ENCODE peak calls at places on chromosomes 16 and 17, in four cellular contexts. One of them, this sample, is unnamed.

GRCh38 chr17:41428591-41429326 is 4.4 kb upstream of the KRT37 start:
- DNase-seq in neural progenitor cell: peak; percentile 16
- DNase-seq in DND-41: no peak
- DNase-seq in GM23248: peak; percentile 28
- DNase-seq in this sample: no peak

GRCh38 chr16:17342031-17342430 is 128.7 kb downstream of the XYLT1 start:
- DNase-seq in DND-41: no peak
- DNase-seq in GM23248: no peak
- DNase-seq in neural progenitor cell: no peak
- DNase-seq in this sample: no peak

GRCh38 chr17:35252646-35253045 is 9.8 kb downstream of the SLFN5 start:
- DNase-seq in DND-41: no peak
- DNase-seq in GM23248: peak; percentile 20
- DNase-seq in neural progenitor cell: no peak
- DNase-seq in this sample: no peak

GRCh38 chr17:82754297-82755208 is 2.7 kb downstream of the TBCD start:
- DNase-seq in neural progenitor cell: peak; percentile 67
- DNase-seq in GM23248: no peak
- DNase-seq in DND-41: no peak
- DNase-seq in this sample: no peak

GRCh38 chr16:69563605-69564580 is 1.9 kb upstream of the NFAT5 start:
- DNase-seq in DND-41: no peak
- DNase-seq in GM23248: peak; percentile 40
- DNase-seq in neural progenitor cell: peak; percentile 92
- DNase-seq in this sample: no peak

GRCh38 chr16:56611281-56611833 is 3.0 kb downstream of the MT2A start:
- DNase-seq in DND-41: no peak
- DNase-seq in GM23248: peak; percentile 75
- DNase-seq in neural progenitor cell: no peak
- DNase-seq in this sample: no peak

GRCh38 chr16:9437115-9437514 is 345.7 kb downstream of the HAPSTR1 start:
- DNase-seq in neural progenitor cell: peak; percentile 43
- DNase-seq in DND-41: no peak
- DNase-seq in GM23248: no peak
- DNase-seq in this sample: no peak

GRCh38 chr16:57531253-57531575 is 5.2 kb downstream of the CCDC102A start:
- DNase-seq in GM23248: no peak
- DNase-seq in DND-41: no peak
- DNase-seq in neural progenitor cell: no peak
- DNase-seq in this sample: no peak

GRCh38 chr16:35516551-35516950 is 2057.1 kb downstream of the TP53TG3F start:
- DNase-seq in DND-41: peak; percentile 28
- DNase-seq in GM23248: no peak
- DNase-seq in neural progenitor cell: no peak
- DNase-seq in this sample: no peak

GRCh38 chr16:87790278-87791023 is 24.7 kb upstream of the KLHDC4 start:
- DNase-seq in GM23248: no peak
- DNase-seq in DND-41: no peak
- DNase-seq in neural progenitor cell: no peak
- DNase-seq in this sample: no peak

GRCh38 chr16:22816475-22816874 is 2.5 kb downstream of the HS3ST2 start:
- DNase-seq in DND-41: no peak
- DNase-seq in GM23248: peak; percentile 18
- DNase-seq in neural progenitor cell: no peak
- DNase-seq in this sample: no peak

GRCh38 chr17:40303706-40304450 is 5.1 kb upstream of the RARA start:
- DNase-seq in GM23248: peak; percentile 96
- DNase-seq in neural progenitor cell: no peak
- DNase-seq in DND-41: no peak
- DNase-seq in this sample: no peak

GRCh38 chr16:424033-424622 is 1.3 kb upstream of the RAB11FIP3 start:
- DNase-seq in GM23248: peak; percentile 99
- DNase-seq in DND-41: no peak
- DNase-seq in neural progenitor cell: peak; percentile 12
- DNase-seq in this sample: no peak

GRCh38 chr17:77779711-77780539 is 178.6 kb upstream of the TNRC6C start:
- DNase-seq in GM23248: no peak
- DNase-seq in neural progenitor cell: no peak
- DNase-seq in DND-41: no peak
- DNase-seq in this sample: no peak

GRCh38 chr17:47276868-47277267 is 23.2 kb downstream of the ITGB3 start:
- DNase-seq in neural progenitor cell: peak; percentile 70
- DNase-seq in DND-41: no peak
- DNase-seq in GM23248: peak; percentile 92
- DNase-seq in this sample: no peak

GRCh38 chr16:24499193-24499814 is 40.1 kb upstream of the RBBP6 start:
- DNase-seq in neural progenitor cell: peak; percentile 79
- DNase-seq in DND-41: peak; percentile 21
- DNase-seq in GM23248: peak; percentile 53
- DNase-seq in this sample: peak; percentile 91

GRCh38 chr17:57524790-57525543 is 220.1 kb downstream of the CCDC182 start:
- DNase-seq in neural progenitor cell: no peak
- DNase-seq in DND-41: peak; percentile 73
- DNase-seq in GM23248: no peak
- DNase-seq in this sample: no peak

GRCh38 chr16:77677129-77677528 is 45.2 kb upstream of the NUDT7 start:
- DNase-seq in DND-41: no peak
- DNase-seq in neural progenitor cell: no peak
- DNase-seq in GM23248: peak; percentile 45
- DNase-seq in this sample: no peak

GRCh38 chr16:48810436-48810802 is 200.4 kb upstream of the N4BP1 start:
- DNase-seq in DND-41: no peak
- DNase-seq in neural progenitor cell: peak; percentile 10
- DNase-seq in GM23248: no peak
- DNase-seq in this sample: no peak

DNA sequence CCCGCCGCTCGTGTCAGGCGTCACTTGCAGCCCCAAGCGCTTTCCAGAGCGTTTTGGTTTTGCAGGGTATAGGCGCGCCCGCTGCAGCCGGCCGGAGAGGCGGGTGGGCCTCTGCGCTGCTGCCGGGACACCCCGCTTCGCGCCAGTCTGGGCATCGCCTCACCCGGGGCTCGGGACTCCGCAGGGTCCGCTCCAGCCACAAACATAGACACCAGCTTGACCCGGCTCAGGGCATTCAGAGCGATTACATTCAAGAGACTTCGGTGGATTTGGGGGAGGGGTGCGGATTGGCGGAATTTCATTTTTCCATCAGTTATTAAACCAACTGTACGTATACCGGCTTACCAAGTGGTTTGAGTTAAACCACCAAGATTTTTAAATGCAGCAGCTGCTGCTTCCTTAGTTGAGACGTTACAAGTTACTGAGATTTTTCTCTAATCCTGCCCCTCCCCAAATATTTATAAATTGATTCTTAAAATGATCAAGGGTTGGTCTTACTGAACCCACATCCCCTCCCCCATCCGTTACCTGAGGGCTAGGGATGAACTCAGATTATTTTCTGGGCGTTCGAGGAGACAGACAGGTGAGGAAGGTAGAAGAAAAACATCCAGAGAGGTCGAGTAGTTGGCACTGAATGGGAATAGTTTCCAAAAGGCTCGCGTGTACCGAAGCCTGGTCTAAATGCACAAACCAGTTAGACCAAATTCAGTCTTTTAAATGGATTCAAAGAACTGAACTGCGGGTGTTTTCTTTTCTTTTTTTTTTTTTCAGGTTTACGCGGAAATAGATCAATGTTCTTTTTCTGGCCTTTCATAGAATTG is 1.5 kb downstream of the CRHR1 start:
- DNase-seq in DND-41: no peak
- DNase-seq in neural progenitor cell: peak; percentile 65
- DNase-seq in GM23248: no peak
- DNase-seq in this sample: no peak
- TF ChIP-seq EZH2 in DND-41: no peak
- TF ChIP-seq EZH2 in neural progenitor cell: peak; percentile 88
- TF ChIP-seq EZH2 in GM23248: peak; percentile 71
- TF ChIP-seq EZH2 in this sample: no peak

DNA sequence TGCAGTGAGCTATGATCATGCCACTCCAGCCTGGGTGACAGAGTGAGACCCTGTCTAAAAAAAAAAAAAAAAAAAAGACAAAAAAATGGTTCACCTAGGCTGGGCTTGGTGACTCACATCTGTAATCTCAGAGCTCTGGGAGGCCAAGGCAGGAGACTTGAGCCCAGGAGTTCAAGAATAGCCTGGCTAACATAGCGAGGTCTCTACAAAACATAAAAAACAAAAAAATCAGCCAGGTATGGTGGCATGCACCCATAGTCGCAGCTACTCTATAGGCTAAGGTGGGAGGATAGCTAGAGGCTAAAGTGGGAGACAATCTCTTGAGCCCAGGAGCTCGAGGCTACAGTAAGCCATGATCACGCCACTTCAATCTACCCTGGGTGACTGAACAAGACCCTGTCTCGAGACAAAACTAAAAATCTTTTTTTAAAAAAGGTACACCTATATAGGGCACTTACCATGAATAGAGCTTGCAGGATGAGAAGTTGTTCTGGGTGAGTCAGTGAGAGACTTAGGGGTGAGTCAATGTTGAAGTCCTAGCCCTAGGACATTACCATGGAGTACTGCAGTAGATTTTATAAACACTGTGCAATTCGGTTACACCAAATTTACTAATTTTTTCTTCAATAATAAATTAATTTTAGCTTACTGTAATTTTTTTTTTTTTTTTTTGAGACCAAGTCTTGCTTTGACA is 19.0 kb downstream of the USP32 start:
- DNase-seq in DND-41: no peak
- DNase-seq in GM23248: peak; percentile 87
- DNase-seq in neural progenitor cell: no peak
- DNase-seq in this sample: no peak
- H3K4me3 ChIP-seq in DND-41: no peak overlapping the region
- H3K4me3 ChIP-seq in GM23248: no peak overlapping the region
- H3K4me3 ChIP-seq in neural progenitor cell: no peak overlapping the region
- H3K4me3 ChIP-seq in this sample: no peak overlapping the region

GRCh38 chr17:74271902-74272563 is 2.0 kb upstream of the DNAI2 start:
- DNase-seq in GM23248: no peak
- DNase-seq in DND-41: no peak
- DNase-seq in neural progenitor cell: peak; percentile 46
- DNase-seq in this sample: no peak

GRCh38 chr17:74274703-74275340 is 788 bp downstream of the DNAI2 start:
- DNase-seq in neural progenitor cell: no peak
- DNase-seq in GM23248: no peak
- DNase-seq in DND-41: no peak
- DNase-seq in this sample: no peak

GRCh38 chr17:74276051-74276476 is 2.0 kb downstream of the DNAI2 start:
- DNase-seq in neural progenitor cell: no peak
- DNase-seq in GM23248: peak; percentile 11
- DNase-seq in DND-41: no peak
- DNase-seq in this sample: no peak

GRCh38 chr17:74272731-74273201 is 1.3 kb upstream of the DNAI2 start:
- DNase-seq in DND-41: no peak
- DNase-seq in GM23248: no peak
- DNase-seq in neural progenitor cell: peak; percentile 63
- DNase-seq in this sample: no peak

GRCh38 chr17:74274060-74274702 is at the start of gene DNAI2:
- DNase-seq in DND-41: no peak
- DNase-seq in neural progenitor cell: peak; percentile 75
- DNase-seq in GM23248: no peak
- DNase-seq in this sample: no peak
- TF ChIP-seq EZH2 in DND-41: no peak
- TF ChIP-seq EZH2 in neural progenitor cell: no peak
- TF ChIP-seq EZH2 in GM23248: no peak
- TF ChIP-seq EZH2 in this sample: no peak

GRCh38 chr16:85172465-85173071 is 60.3 kb upstream of the CIBAR2 start:
- DNase-seq in DND-41: no peak
- DNase-seq in neural progenitor cell: peak; percentile 69
- DNase-seq in GM23248: peak; percentile 74
- DNase-seq in this sample: no peak

GRCh38 chr16:85174871-85175723 is 62.8 kb upstream of the CIBAR2 start:
- DNase-seq in GM23248: peak; percentile 76
- DNase-seq in DND-41: no peak
- DNase-seq in neural progenitor cell: no peak
- DNase-seq in this sample: no peak

GRCh38 chr16:85173981-85174751 is 61.9 kb upstream of the CIBAR2 start:
- DNase-seq in neural progenitor cell: peak; percentile 51
- DNase-seq in DND-41: no peak
- DNase-seq in GM23248: peak; percentile 93
- DNase-seq in this sample: no peak

GRCh38 chr16:85171809-85172464 is 59.7 kb upstream of the CIBAR2 start:
- DNase-seq in DND-41: no peak
- DNase-seq in GM23248: no peak
- DNase-seq in neural progenitor cell: no peak
- DNase-seq in this sample: no peak

GRCh38 chr16:85173077-85173980 is 61.1 kb upstream of the CIBAR2 start:
- DNase-seq in GM23248: peak; percentile 98
- DNase-seq in neural progenitor cell: peak; percentile 31
- DNase-seq in DND-41: no peak
- DNase-seq in this sample: no peak
- H3K4me3 ChIP-seq in GM23248: peak overlapping the region; percentile 87
- H3K4me3 ChIP-seq in neural progenitor cell: no peak overlapping the region
- H3K4me3 ChIP-seq in DND-41: no peak overlapping the region
- H3K4me3 ChIP-seq in this sample: peak overlapping the region; percentile 76

GRCh38 chr17:61371179-61371578 is 28.5 kb upstream of the TBX2 start:
- DNase-seq in DND-41: no peak
- DNase-seq in GM23248: no peak
- DNase-seq in neural progenitor cell: no peak
- DNase-seq in this sample: no peak
- TF ChIP-seq EZH2 in DND-41: no peak
- TF ChIP-seq EZH2 in GM23248: no peak
- TF ChIP-seq EZH2 in neural progenitor cell: no peak
- TF ChIP-seq EZH2 in this sample: no peak

GRCh38 chr17:44170499-44171201 is at the start of gene ASB16:
- DNase-seq in DND-41: no peak
- DNase-seq in neural progenitor cell: peak; percentile 40
- DNase-seq in GM23248: peak; percentile 47
- DNase-seq in this sample: no peak
- H3K4me3 ChIP-seq in DND-41: no peak within 1 kb of the TSS
- H3K4me3 ChIP-seq in neural progenitor cell: no peak within 1 kb of the TSS
- H3K4me3 ChIP-seq in GM23248: no peak within 1 kb of the TSS
- H3K4me3 ChIP-seq in this sample: no peak within 1 kb of the TSS

GRCh38 chr16:86496262-86496928 is 13.9 kb upstream of the FOXF1 start:
- DNase-seq in GM23248: no peak
- DNase-seq in neural progenitor cell: peak; percentile 21
- DNase-seq in DND-41: no peak
- DNase-seq in this sample: no peak
- TF ChIP-seq EZH2 in GM23248: no peak
- TF ChIP-seq EZH2 in neural progenitor cell: peak; percentile 97
- TF ChIP-seq EZH2 in DND-41: no peak
- TF ChIP-seq EZH2 in this sample: peak; percentile 62

This sample was measured in SK-N-MC.